ENCODE peak calls at places on chromosomes 13 and 19, in seven cellular contexts. W, I, T, C, M, S and H are unnamed samples.

GRCh38 chr13:106851251-106851650 is 283.3 kb upstream of the ARGLU1 start:
- DNase-seq in W (no peak), I (no peak), T (no peak), C (peak), M (no peak), S (no peak), H (no peak)

GRCh38 chr13:77898097-77898496 is 20.5 kb downstream of the EDNRB start:
- DNase-seq in W (no peak), I (no peak), T (no peak), C (no peak), M (no peak), S (no peak), H (no peak)

GRCh38 chr19:17861542-17862402 is 2.1 kb downstream of the RPL18A start:
- DNase-seq in W (no peak), I (no peak), T (no peak), C (no peak), M (no peak), S (no peak), H (no peak)

GRCh38 chr13:28333204-28333900 is 161.6 kb downstream of the FLT1 start:
- DNase-seq in W (no peak), I (no peak), T (no peak), C (no peak), M (no peak), S (no peak), H (no peak)

GRCh38 chr13:36148436-36148835 is 17.3 kb upstream of the DCLK1 start:
- DNase-seq in W (no peak), I (no peak), T (no peak), C (peak), M (no peak), S (no peak), H (no peak)

GRCh38 chr13:23824355-23824754 is 64.8 kb downstream of the MIPEP start:
- DNase-seq in W (no peak), I (no peak), T (no peak), C (no peak), M (no peak), S (peak), H (no peak)

GRCh38 chr19:6822311-6822670 is 49.8 kb downstream of the VAV1 start:
- DNase-seq in W (no peak), I (no peak), T (no peak), C (no peak), M (no peak), S (no peak), H (no peak)

GRCh38 chr13:113862766-113863510 is 938 bp downstream of the GAS6 start:
- DNase-seq in W (peak), I (no peak), T (peak), C (no peak), M (no peak), S (no peak), H (no peak)

GRCh38 chr19:33482486-33482885 is 39.1 kb downstream of the PEPD start:
- DNase-seq in W (no peak), I (no peak), T (no peak), C (peak), M (no peak), S (no peak), H (no peak)

GRCh38 chr13:95784891-95785290 is 108.0 kb downstream of the DNAJC3 start:
- DNase-seq in W (no peak), I (no peak), T (no peak), C (peak), M (no peak), S (no peak), H (no peak)

GRCh38 chr19:31330761-31331160 is 18.5 kb downstream of the TSHZ3 start:
- DNase-seq in W (no peak), I (no peak), T (no peak), C (peak), M (no peak), S (no peak), H (no peak)

GRCh38 chr19:33622505-33622808 is 704 bp downstream of the CHST8 start:
- DNase-seq in W (no peak), I (no peak), T (peak), C (no peak), M (no peak), S (no peak), H (no peak)

GRCh38 chr13:30466841-30467252 is 1.1 kb upstream of the HMGB1 start:
- DNase-seq in W (no peak), I (no peak), T (no peak), C (no peak), M (no peak), S (no peak), H (peak)

GRCh38 chr13:113584205-113584869 is at the start of gene TFDP1:
- DNase-seq in W (peak), I (peak), T (peak), C (peak), M (peak), S (no peak), H (peak)

GRCh38 chr19:611506-611869 is 21.8 kb downstream of the HCN2 start:
- DNase-seq in W (no peak), I (no peak), T (no peak), C (peak), M (no peak), S (no peak), H (no peak)

GRCh38 chr13:41075034-41075433 is 13.7 kb downstream of the WBP4 start:
- DNase-seq in W (no peak), I (peak), T (no peak), C (peak), M (peak), S (no peak), H (peak)

GRCh38 chr19:4721196-4721595 is 2.4 kb downstream of the DPP9 start:
- DNase-seq in W (no peak), I (no peak), T (no peak), C (no peak), M (no peak), S (no peak), H (no peak)

GRCh38 chr19:47609885-47610545 is 1.1 kb downstream of the BICRA start:
- DNase-seq in W (no peak), I (peak), T (peak), C (no peak), M (peak), S (no peak), H (peak)

GRCh38 chr13:97233499-97233898 is 11.4 kb downstream of the MBNL2 start:
- DNase-seq in W (no peak), I (no peak), T (no peak), C (no peak), M (no peak), S (no peak), H (no peak)

GRCh38 chr13:83516781-83517180 is 365.5 kb downstream of the SLITRK1 start:
- DNase-seq in W (no peak), I (no peak), T (no peak), C (no peak), M (no peak), S (no peak), H (no peak)

GRCh38 chr13:110756268-110756667 is 42.8 kb downstream of the ING1 start:
- DNase-seq in W (no peak), I (no peak), T (no peak), C (no peak), M (no peak), S (no peak), H (no peak)

GRCh38 chr13:49351871-49352270 is 92.0 kb downstream of the CAB39L start:
- DNase-seq in W (no peak), I (no peak), T (no peak), C (peak), M (no peak), S (no peak), H (no peak)

GRCh38 chr19:5080809-5081208 is 111.9 kb downstream of the KDM4B start:
- DNase-seq in W (no peak), I (no peak), T (no peak), C (no peak), M (no peak), S (no peak), H (no peak)

GRCh38 chr13:49112782-49113525 is 107.2 kb upstream of the MLNR start:
- DNase-seq in W (no peak), I (no peak), T (no peak), C (no peak), M (no peak), S (no peak), H (no peak)

GRCh38 chr13:103605546-103606326 is 539.5 kb upstream of the SLC10A2 start:
- DNase-seq in W (no peak), I (no peak), T (no peak), C (no peak), M (no peak), S (no peak), H (no peak)

GRCh38 chr19:45886427-45887310 is 728 bp upstream of the IRF2BP1 start:
- DNase-seq in W (peak), I (peak), T (peak), C (peak), M (peak), S (peak), H (peak)

GRCh38 chr19:33736158-33736557 is 60.5 kb upstream of the KCTD15 start:
- DNase-seq in W (no peak), I (no peak), T (no peak), C (no peak), M (no peak), S (no peak), H (no peak)

GRCh38 chr13:112175162-112176075 is 108.5 kb downstream of the SOX1 start:
- DNase-seq in W (peak), I (no peak), T (no peak), C (no peak), M (no peak), S (no peak), H (no peak)

GRCh38 chr13:76884571-76885202 is 1.5 kb downstream of the KCTD12 start:
- DNase-seq in W (no peak), I (no peak), T (no peak), C (peak), M (no peak), S (peak), H (no peak)

GRCh38 chr19:35717665-35718344 is at the start of gene KMT2B:
- DNase-seq in W (peak), I (no peak), T (peak), C (no peak), M (no peak), S (no peak), H (peak)

GRCh38 chr19:30676990-30677679 is 305.0 kb downstream of the ZNF536 start:
- DNase-seq in W (no peak), I (no peak), T (no peak), C (no peak), M (no peak), S (no peak), H (no peak)

GRCh38 chr13:25992076-25992475 is 59.7 kb downstream of the SHISA2 start:
- DNase-seq in W (no peak), I (no peak), T (no peak), C (no peak), M (no peak), S (no peak), H (no peak)